ENCODE peak calls at places on chromosomes 16 and 17, in four cellular contexts. One of them, this sample, is unnamed.

GRCh38 chr16:52435573-52435972 is 111.4 kb downstream of the TOX3 start:
- DNase-seq in suprapubic skin: no peak
- DNase-seq in ovary: no peak
- DNase-seq in transverse colon: no peak
- DNase-seq in this sample: no peak

GRCh38 chr16:53511403-53512280 is 8.6 kb upstream of the AKTIP start:
- DNase-seq in suprapubic skin: peak; percentile 57
- DNase-seq in ovary: no peak
- DNase-seq in transverse colon: no peak
- DNase-seq in this sample: peak; percentile 53

GRCh38 chr16:19068237-19068815 is 912 bp downstream of the COQ7 start:
- DNase-seq in suprapubic skin: peak; percentile 22
- DNase-seq in ovary: peak; percentile 36
- DNase-seq in transverse colon: no peak
- DNase-seq in this sample: peak; percentile 34

GRCh38 chr16:50144211-50144610 is 8.9 kb upstream of the TENT4B start:
- DNase-seq in suprapubic skin: no peak
- DNase-seq in ovary: no peak
- DNase-seq in transverse colon: no peak
- DNase-seq in this sample: no peak

GRCh38 chr17:27563532-27563931 is 67.5 kb upstream of the LGALS9 start:
- DNase-seq in suprapubic skin: no peak
- DNase-seq in ovary: no peak
- DNase-seq in transverse colon: no peak
- DNase-seq in this sample: no peak

GRCh38 chr16:648071-648785 is 937 bp upstream of the WDR90 start:
- DNase-seq in suprapubic skin: no peak
- DNase-seq in ovary: no peak
- DNase-seq in transverse colon: peak; percentile 90
- DNase-seq in this sample: no peak

GRCh38 chr16:88719267-88719932 is 13.1 kb downstream of the CTU2 start:
- DNase-seq in suprapubic skin: no peak
- DNase-seq in ovary: no peak
- DNase-seq in transverse colon: peak; percentile 30
- DNase-seq in this sample: no peak

GRCh38 chr16:66502020-66502913 is 47.7 kb downstream of the TK2 start:
- DNase-seq in suprapubic skin: peak; percentile 83
- DNase-seq in ovary: peak; percentile 84
- DNase-seq in transverse colon: no peak
- DNase-seq in this sample: no peak

GRCh38 chr17:65455972-65456343 is 105.5 kb downstream of the AXIN2 start:
- DNase-seq in suprapubic skin: no peak
- DNase-seq in ovary: peak; percentile 30
- DNase-seq in transverse colon: peak; percentile 35
- DNase-seq in this sample: no peak

GRCh38 chr16:31092330-31092729 is 2.3 kb downstream of the VKORC1 start:
- DNase-seq in suprapubic skin: no peak
- DNase-seq in ovary: no peak
- DNase-seq in transverse colon: no peak
- DNase-seq in this sample: no peak

GRCh38 chr17:52143536-52143935 is 15.0 kb downstream of the CA10 start:
- DNase-seq in suprapubic skin: no peak
- DNase-seq in ovary: no peak
- DNase-seq in transverse colon: no peak
- DNase-seq in this sample: no peak

GRCh38 chr16:11302977-11303376 is 21.8 kb upstream of the PRM1 start:
- DNase-seq in suprapubic skin: no peak
- DNase-seq in ovary: no peak
- DNase-seq in transverse colon: no peak
- DNase-seq in this sample: no peak

DNA sequence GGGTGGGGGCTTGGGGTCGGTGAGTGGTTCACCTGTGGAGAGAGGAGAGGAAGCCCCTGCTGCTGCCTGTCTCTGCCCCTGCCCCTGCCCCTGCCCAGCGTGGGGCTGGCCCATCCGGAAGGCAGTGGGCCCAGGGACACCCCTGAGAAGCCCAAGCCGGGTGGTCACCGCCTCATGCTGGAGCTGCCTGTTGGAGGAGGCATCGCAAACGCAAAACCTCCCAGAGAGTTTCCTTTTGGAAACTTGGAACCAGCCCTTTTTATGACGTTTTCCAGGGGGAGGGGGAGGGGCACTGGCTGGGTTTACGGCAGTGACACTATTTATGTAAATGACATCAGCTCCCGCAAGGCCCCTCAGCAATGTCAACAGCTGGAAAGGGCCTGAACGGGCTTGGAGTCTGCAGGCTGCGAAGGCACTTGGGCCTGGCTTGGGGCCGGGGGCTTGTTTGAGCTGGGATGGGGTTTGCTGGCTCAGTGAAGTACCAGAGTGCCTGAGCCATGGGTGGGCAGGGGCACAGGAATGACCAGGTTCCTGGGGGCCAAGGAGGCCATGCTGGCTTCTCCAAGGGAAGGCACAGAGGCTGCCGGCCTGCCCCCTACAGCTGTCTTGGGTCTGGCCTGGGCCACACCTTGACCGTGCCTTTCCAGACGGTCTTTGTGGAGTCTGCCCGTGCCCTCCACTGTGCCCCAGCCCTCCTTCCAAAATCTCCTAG is 219.5 kb downstream of the NTN1 start:
- DNase-seq in suprapubic skin: peak; percentile 91
- DNase-seq in ovary: peak; percentile 77
- DNase-seq in transverse colon: peak; percentile 71
- DNase-seq in this sample: peak; percentile 75
- H3K27ac ChIP-seq in suprapubic skin: peak overlapping the region; percentile 94
- H3K27ac ChIP-seq in ovary: peak overlapping the region; percentile 92
- H3K27ac ChIP-seq in transverse colon: peak overlapping the region; percentile 94
- H3K27ac ChIP-seq in this sample: peak overlapping the region; percentile 96

DNA sequence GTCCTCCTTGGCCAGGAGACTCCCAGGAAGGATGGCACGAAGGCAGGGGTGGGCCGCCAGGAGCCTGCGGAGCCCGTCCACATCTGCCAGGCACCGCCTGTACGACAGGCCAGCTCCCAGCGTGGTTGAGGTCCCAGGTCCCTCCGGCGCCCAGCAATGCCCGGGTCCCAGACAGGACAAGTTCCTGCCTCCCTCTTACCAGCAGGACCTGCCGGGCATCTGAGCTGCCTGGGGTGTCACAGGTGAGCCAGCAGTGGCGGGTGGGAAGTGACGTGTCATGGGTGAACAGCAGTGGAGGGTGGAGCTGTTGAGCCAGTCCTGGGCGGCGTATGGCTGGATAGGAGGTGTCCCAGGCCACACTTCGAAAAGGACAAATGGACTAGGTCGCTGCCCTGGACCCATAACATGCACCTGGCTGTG is 15.7 kb upstream of the BAHCC1 start:
- DNase-seq in suprapubic skin: peak; percentile 70
- DNase-seq in ovary: no peak
- DNase-seq in transverse colon: peak; percentile 81
- DNase-seq in this sample: peak; percentile 87
- TF ChIP-seq CTCF in suprapubic skin: no peak
- TF ChIP-seq CTCF in ovary: no peak
- TF ChIP-seq CTCF in transverse colon: no peak
- TF ChIP-seq CTCF in this sample: no peak

GRCh38 chr16:23595951-23596720 is at the start of gene NDUFAB1:
- DNase-seq in suprapubic skin: peak; percentile 90
- DNase-seq in ovary: peak; percentile 89
- DNase-seq in transverse colon: peak; percentile 93
- DNase-seq in this sample: peak; percentile 86
- TF ChIP-seq POLR2A in suprapubic skin: no peak
- TF ChIP-seq POLR2A in ovary: no peak
- TF ChIP-seq POLR2A in transverse colon: peak; percentile 40
- TF ChIP-seq POLR2A in this sample: no peak

GRCh38 chr17:28726396-28726911 is 421 bp upstream of the TLCD1 start:
- DNase-seq in suprapubic skin: no peak
- DNase-seq in ovary: no peak
- DNase-seq in transverse colon: peak; percentile 79
- DNase-seq in this sample: no peak
- H3K27ac ChIP-seq in suprapubic skin: peak overlapping the region; percentile 99
- H3K27ac ChIP-seq in ovary: no peak overlapping the region
- H3K27ac ChIP-seq in transverse colon: peak overlapping the region; percentile 98
- H3K27ac ChIP-seq in this sample: peak overlapping the region; percentile 99

GRCh38 chr17:78346605-78347250 is 13.1 kb downstream of the SOCS3 start:
- DNase-seq in suprapubic skin: no peak
- DNase-seq in ovary: no peak
- DNase-seq in transverse colon: no peak
- DNase-seq in this sample: no peak

GRCh38 chr17:78347453-78347852 is 12.4 kb downstream of the SOCS3 start:
- DNase-seq in suprapubic skin: no peak
- DNase-seq in ovary: no peak
- DNase-seq in transverse colon: no peak
- DNase-seq in this sample: no peak

GRCh38 chr17:78351449-78352006 is 8.3 kb downstream of the SOCS3 start:
- DNase-seq in suprapubic skin: peak; percentile 98
- DNase-seq in ovary: peak; percentile 98
- DNase-seq in transverse colon: peak; percentile 89
- DNase-seq in this sample: peak; percentile 81

GRCh38 chr17:78348055-78348745 is 11.7 kb downstream of the SOCS3 start:
- DNase-seq in suprapubic skin: no peak
- DNase-seq in ovary: no peak
- DNase-seq in transverse colon: no peak
- DNase-seq in this sample: no peak

DNA sequence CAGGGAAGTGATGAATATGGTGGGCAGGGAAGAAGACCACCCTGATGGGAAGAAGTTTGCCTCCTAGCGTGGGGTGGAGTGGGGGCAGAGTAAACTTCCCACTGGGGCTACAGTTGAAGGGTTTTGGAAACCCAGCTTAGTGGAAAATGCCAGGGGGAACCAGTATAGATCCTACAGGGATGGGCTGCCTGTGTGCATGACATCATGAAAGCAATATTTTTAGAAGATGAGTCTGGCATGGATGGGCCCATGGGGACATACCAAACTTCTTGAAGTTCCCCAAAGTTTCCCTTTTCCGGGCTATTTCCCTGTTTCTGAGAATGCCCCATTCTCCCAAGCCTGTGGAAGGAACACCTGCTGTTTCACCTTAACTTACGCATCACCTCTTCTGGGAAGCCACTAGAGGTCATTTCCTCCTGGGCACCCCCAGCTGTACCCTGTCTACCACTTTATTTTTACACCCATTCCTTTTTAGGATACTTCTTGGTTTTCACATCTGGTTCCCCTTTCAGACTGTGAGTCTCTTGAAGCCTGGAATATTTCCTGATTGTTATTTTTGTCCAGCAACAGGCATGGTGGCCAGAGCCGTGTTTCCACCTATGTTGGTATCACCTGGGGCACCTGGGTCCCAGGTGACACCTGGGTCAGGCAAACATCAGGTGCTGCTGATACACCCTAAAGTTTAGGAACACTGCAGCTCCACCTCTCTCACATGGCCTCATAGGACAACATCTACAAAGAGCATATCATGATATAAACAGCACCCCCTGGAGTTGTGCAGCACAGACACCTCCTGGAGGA is 9.8 kb downstream of the SOCS3 start:
- DNase-seq in suprapubic skin: no peak
- DNase-seq in ovary: no peak
- DNase-seq in transverse colon: no peak
- DNase-seq in this sample: no peak
- TF ChIP-seq CTCF in suprapubic skin: no peak
- TF ChIP-seq CTCF in ovary: no peak
- TF ChIP-seq CTCF in transverse colon: no peak
- TF ChIP-seq CTCF in this sample: no peak